ENCODE peak calls at places on chromosome 2, in seven cellular contexts. One of them, this sample, is unnamed. For H3K4me1, the result is how much of the 10 kb centered on the place peaks cover.

GRCh38 chr2:101902169-101902568 is 89.6 kb upstream of the IL1R2 start:
- DNase-seq in ovary: no peak
- DNase-seq in astrocyte: no peak
- DNase-seq in stomach: no peak
- DNase-seq in lower lobe of right lung: no peak
- DNase-seq in neural progenitor cell: no peak
- DNase-seq in HepG2: no peak
- DNase-seq in this sample: no peak

GRCh38 chr2:59732861-59733603 is 820.4 kb downstream of the BCL11A start:
- DNase-seq in astrocyte: no peak
- DNase-seq in stomach: no peak
- DNase-seq in HepG2: no peak
- DNase-seq in neural progenitor cell: no peak
- DNase-seq in lower lobe of right lung: no peak
- DNase-seq in ovary: no peak
- DNase-seq in this sample: no peak

GRCh38 chr2:25316101-25316500 is 25.6 kb downstream of the DNMT3A start:
- DNase-seq in ovary: no peak
- DNase-seq in astrocyte: no peak
- DNase-seq in lower lobe of right lung: peak
- DNase-seq in neural progenitor cell: no peak
- DNase-seq in HepG2: no peak
- DNase-seq in stomach: no peak
- DNase-seq in this sample: peak

GRCh38 chr2:109724533-109725460 is 69.3 kb upstream of the RGPD5 start:
- DNase-seq in ovary: no peak
- DNase-seq in stomach: no peak
- DNase-seq in neural progenitor cell: no peak
- DNase-seq in HepG2: no peak
- DNase-seq in lower lobe of right lung: no peak
- DNase-seq in astrocyte: no peak
- DNase-seq in this sample: peak

GRCh38 chr2:75820693-75821092 is 110.0 kb upstream of the GCFC2 start:
- DNase-seq in HepG2: no peak
- DNase-seq in ovary: no peak
- DNase-seq in astrocyte: no peak
- DNase-seq in neural progenitor cell: no peak
- DNase-seq in stomach: no peak
- DNase-seq in lower lobe of right lung: no peak
- DNase-seq in this sample: no peak

GRCh38 chr2:12965540-12966269 is 249.0 kb downstream of the TRIB2 start:
- DNase-seq in neural progenitor cell: no peak
- DNase-seq in stomach: no peak
- DNase-seq in lower lobe of right lung: no peak
- DNase-seq in ovary: no peak
- DNase-seq in astrocyte: peak
- DNase-seq in HepG2: no peak
- DNase-seq in this sample: no peak

GRCh38 chr2:133705287-133705686 is 137.0 kb upstream of the NCKAP5 start:
- DNase-seq in neural progenitor cell: no peak
- DNase-seq in lower lobe of right lung: no peak
- DNase-seq in ovary: no peak
- DNase-seq in stomach: no peak
- DNase-seq in astrocyte: no peak
- DNase-seq in HepG2: no peak
- DNase-seq in this sample: no peak

GRCh38 chr2:164764996-164765395 is 76.6 kb downstream of the COBLL1 start:
- DNase-seq in HepG2: no peak
- DNase-seq in stomach: no peak
- DNase-seq in astrocyte: peak
- DNase-seq in neural progenitor cell: no peak
- DNase-seq in ovary: no peak
- DNase-seq in lower lobe of right lung: no peak
- DNase-seq in this sample: no peak

GRCh38 chr2:238955648-238956531 is 108.0 kb downstream of the TWIST2 start:
- DNase-seq in stomach: no peak
- DNase-seq in lower lobe of right lung: no peak
- DNase-seq in astrocyte: peak
- DNase-seq in ovary: no peak
- DNase-seq in HepG2: no peak
- DNase-seq in neural progenitor cell: no peak
- DNase-seq in this sample: peak

GRCh38 chr2:114170070-114170469 is 272.4 kb upstream of the DPP10 start:
- DNase-seq in lower lobe of right lung: no peak
- DNase-seq in neural progenitor cell: no peak
- DNase-seq in HepG2: no peak
- DNase-seq in ovary: no peak
- DNase-seq in stomach: no peak
- DNase-seq in astrocyte: no peak
- DNase-seq in this sample: no peak

GRCh38 chr2:224492531-224492930 is 90.6 kb upstream of the FAM124B start:
- DNase-seq in astrocyte: no peak
- DNase-seq in lower lobe of right lung: no peak
- DNase-seq in stomach: no peak
- DNase-seq in ovary: no peak
- DNase-seq in neural progenitor cell: no peak
- DNase-seq in HepG2: no peak
- DNase-seq in this sample: no peak

DNA sequence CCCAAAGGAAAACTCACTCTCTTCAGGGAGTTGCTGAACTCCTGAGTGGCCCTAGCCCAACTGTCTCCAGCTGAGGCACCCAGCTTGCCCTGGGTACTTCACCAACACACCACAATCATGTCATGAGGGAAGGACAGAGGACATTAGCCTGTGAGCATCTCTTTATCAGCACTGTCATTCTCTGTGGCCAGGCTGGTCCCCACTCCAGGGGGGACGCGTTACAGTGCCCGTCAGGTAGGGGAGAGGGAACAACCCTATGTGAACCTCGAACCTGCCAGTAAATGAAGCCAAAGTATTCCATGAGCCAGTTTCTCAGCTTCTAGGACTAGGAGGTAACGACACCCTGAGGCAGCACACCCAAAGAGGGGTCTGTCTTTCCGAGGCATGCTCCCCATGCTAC is 94.9 kb upstream of the MGAT4A start:
- DNase-seq in lower lobe of right lung: no peak
- DNase-seq in stomach: no peak
- DNase-seq in astrocyte: no peak
- DNase-seq in ovary: no peak
- DNase-seq in neural progenitor cell: no peak
- DNase-seq in HepG2: no peak
- DNase-seq in this sample: no peak
- H3K4me1 ChIP-seq in lower lobe of right lung: under half
- H3K4me1 ChIP-seq in stomach: under half
- H3K4me1 ChIP-seq in astrocyte: under half
- H3K4me1 ChIP-seq in ovary: under half
- H3K4me1 ChIP-seq in neural progenitor cell: under half
- H3K4me1 ChIP-seq in HepG2: half or more
- H3K4me1 ChIP-seq in this sample: under half

GRCh38 chr2:171434671-171434980 is 600 bp downstream of the DCAF17 start:
- DNase-seq in stomach: no peak
- DNase-seq in lower lobe of right lung: no peak
- DNase-seq in astrocyte: no peak
- DNase-seq in neural progenitor cell: no peak
- DNase-seq in ovary: no peak
- DNase-seq in HepG2: peak
- DNase-seq in this sample: no peak

GRCh38 chr2:171432206-171432968 is 1.4 kb downstream of the METTL8 start:
- DNase-seq in ovary: no peak
- DNase-seq in lower lobe of right lung: no peak
- DNase-seq in neural progenitor cell: no peak
- DNase-seq in astrocyte: no peak
- DNase-seq in HepG2: no peak
- DNase-seq in stomach: no peak
- DNase-seq in this sample: no peak

GRCh38 chr2:171436307-171436706 is 2.3 kb downstream of the DCAF17 start:
- DNase-seq in neural progenitor cell: no peak
- DNase-seq in astrocyte: peak
- DNase-seq in ovary: no peak
- DNase-seq in stomach: no peak
- DNase-seq in lower lobe of right lung: no peak
- DNase-seq in HepG2: no peak
- DNase-seq in this sample: no peak

GRCh38 chr2:171432969-171433762 is 624 bp downstream of the METTL8 start:
- DNase-seq in ovary: no peak
- DNase-seq in neural progenitor cell: peak
- DNase-seq in HepG2: peak
- DNase-seq in lower lobe of right lung: peak
- DNase-seq in stomach: peak
- DNase-seq in astrocyte: no peak
- DNase-seq in this sample: peak

DNA sequence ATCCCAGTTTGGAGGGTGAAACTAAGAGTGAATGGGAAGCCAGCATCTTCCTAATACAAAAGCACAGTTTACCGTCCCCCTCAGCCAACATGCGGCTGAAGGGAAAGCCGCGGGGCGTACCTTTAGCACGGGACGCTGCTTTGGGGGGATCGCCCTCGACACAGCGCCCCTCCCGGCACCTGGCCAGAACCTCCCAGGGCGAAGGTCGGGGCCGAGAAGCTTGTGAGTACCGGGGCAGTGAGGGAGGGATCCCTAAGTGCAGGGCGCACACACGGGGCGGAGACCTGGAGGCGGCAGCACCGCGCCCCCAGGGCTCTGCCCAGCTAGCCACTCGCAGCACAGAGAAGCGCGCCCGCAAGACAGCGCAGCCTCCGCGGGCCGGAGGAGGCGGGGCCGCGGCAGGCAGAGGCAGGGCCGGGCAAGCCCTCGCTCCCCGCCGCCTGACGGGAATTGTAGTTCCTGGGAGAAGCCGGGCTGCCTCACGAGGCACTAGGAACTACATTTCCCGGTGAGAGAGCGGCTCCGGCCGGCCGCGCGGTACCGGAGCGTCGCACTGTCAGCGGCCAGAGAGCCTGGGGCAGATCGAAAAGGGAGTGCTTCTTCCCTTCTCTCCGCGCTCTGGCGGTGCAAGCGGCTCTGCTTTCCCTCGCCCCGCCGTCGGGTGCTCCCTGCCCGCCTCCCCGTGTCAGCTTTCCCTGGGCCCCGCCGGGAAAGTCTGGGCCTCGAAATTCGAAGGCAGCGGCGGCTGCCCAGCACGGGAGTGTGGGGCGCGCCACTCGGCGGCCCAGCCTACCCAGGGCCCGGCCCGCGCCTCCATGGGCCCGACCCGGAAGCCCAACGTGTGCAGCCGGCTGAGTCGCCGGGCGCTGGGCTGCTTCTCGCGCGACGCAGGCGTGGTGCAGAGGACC is at the start of the genes DCAF17 and METTL8:
- DNase-seq in stomach: peak
- DNase-seq in lower lobe of right lung: peak
- DNase-seq in HepG2: peak
- DNase-seq in ovary: peak
- DNase-seq in neural progenitor cell: peak
- DNase-seq in astrocyte: peak
- DNase-seq in this sample: peak
- TF ChIP-seq CTCF in stomach: no peak
- TF ChIP-seq CTCF in lower lobe of right lung: peak
- TF ChIP-seq CTCF in HepG2: peak
- TF ChIP-seq CTCF in ovary: peak
- TF ChIP-seq CTCF in neural progenitor cell: peak
- TF ChIP-seq CTCF in astrocyte: no peak
- TF ChIP-seq CTCF in this sample: peak

DNA sequence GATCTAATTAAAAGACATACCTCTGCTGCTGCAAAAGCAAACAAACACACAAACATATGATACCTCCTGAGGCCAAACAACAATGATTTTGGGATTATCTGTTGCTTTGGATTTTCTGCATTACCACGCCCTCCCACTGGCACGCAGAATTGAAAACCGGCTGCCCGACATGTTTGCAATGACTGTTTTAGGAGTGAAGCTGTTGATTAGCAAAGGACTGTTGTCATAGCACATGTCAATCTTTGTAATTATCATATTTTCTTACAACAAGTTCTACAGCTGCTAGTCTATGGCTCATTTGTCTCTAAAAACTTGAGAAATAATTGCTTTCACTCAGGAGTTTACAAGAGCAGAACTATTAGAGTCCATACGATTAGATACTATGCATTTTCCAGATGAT is 94.4 kb upstream of the MEIS1 start:
- DNase-seq in astrocyte: no peak
- DNase-seq in neural progenitor cell: no peak
- DNase-seq in ovary: no peak
- DNase-seq in lower lobe of right lung: no peak
- DNase-seq in stomach: no peak
- DNase-seq in HepG2: no peak
- DNase-seq in this sample: no peak
- H3K4me1 ChIP-seq in astrocyte: under half
- H3K4me1 ChIP-seq in neural progenitor cell: under half
- H3K4me1 ChIP-seq in ovary: under half
- H3K4me1 ChIP-seq in lower lobe of right lung: under half
- H3K4me1 ChIP-seq in stomach: under half
- H3K4me1 ChIP-seq in HepG2: under half
- H3K4me1 ChIP-seq in this sample: under half

GRCh38 chr2:216774620-216775019 is 79.3 kb upstream of the IGFBP5 start:
- DNase-seq in stomach: no peak
- DNase-seq in neural progenitor cell: no peak
- DNase-seq in lower lobe of right lung: no peak
- DNase-seq in astrocyte: peak
- DNase-seq in ovary: no peak
- DNase-seq in HepG2: no peak
- DNase-seq in this sample: no peak

GRCh38 chr2:216780843-216781242 is 79.0 kb downstream of the TNP1 start:
- DNase-seq in stomach: no peak
- DNase-seq in neural progenitor cell: no peak
- DNase-seq in ovary: no peak
- DNase-seq in lower lobe of right lung: no peak
- DNase-seq in HepG2: no peak
- DNase-seq in astrocyte: no peak
- DNase-seq in this sample: no peak

GRCh38 chr2:216775043-216775453 is 79.7 kb upstream of the IGFBP5 start:
- DNase-seq in stomach: no peak
- DNase-seq in ovary: peak
- DNase-seq in astrocyte: peak
- DNase-seq in lower lobe of right lung: no peak
- DNase-seq in HepG2: peak
- DNase-seq in neural progenitor cell: no peak
- DNase-seq in this sample: no peak

GRCh38 chr2:216776076-216776726 is 80.9 kb upstream of the IGFBP5 start:
- DNase-seq in neural progenitor cell: no peak
- DNase-seq in lower lobe of right lung: no peak
- DNase-seq in astrocyte: peak
- DNase-seq in stomach: peak
- DNase-seq in HepG2: no peak
- DNase-seq in ovary: peak
- DNase-seq in this sample: no peak

DNA sequence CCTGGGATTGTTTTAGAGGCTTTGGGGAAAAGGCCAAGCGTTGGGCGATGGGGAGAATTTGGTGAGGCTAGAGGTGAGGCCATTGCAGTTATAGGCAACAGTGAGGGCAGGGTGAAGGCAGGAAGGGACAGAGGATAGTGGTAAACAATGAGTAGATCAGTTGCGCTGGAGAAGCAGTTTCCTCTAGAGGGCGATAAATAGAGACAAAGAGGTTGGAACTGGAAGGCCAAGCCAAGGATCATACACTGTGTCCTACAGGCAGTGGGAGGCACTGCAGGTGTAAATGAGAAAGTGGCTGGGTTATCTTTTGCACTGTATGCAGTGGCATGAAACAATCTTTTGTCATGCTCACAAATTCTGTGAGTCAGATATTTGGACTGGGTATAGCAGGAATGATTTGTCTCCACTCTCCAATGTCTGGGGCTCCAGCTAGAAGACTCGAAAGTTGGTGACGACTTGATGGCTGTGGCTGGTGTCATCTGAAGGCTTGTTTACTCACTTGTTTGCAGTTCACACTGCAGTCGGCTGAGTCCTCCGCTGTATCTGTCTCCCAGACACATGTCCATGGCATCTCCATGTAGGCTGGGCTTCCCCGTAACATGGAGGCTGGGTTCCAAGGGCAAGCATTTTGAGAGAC is 82.1 kb downstream of the TNP1 start:
- DNase-seq in astrocyte: no peak
- DNase-seq in ovary: no peak
- DNase-seq in HepG2: peak
- DNase-seq in neural progenitor cell: peak
- DNase-seq in lower lobe of right lung: no peak
- DNase-seq in stomach: no peak
- DNase-seq in this sample: no peak
- TF ChIP-seq CTCF in astrocyte: peak
- TF ChIP-seq CTCF in ovary: no peak
- TF ChIP-seq CTCF in HepG2: peak
- TF ChIP-seq CTCF in neural progenitor cell: peak
- TF ChIP-seq CTCF in lower lobe of right lung: peak
- TF ChIP-seq CTCF in stomach: peak
- TF ChIP-seq CTCF in this sample: peak